ENCODE peak calls at places on chromosomes 2 and 18, in four cellular contexts. One of them, this sample, is unnamed.

GRCh38 chr2:76700894-76701293 is 821.3 kb downstream of the LRRTM4 start:
- DNase-seq in GM23338: no peak
- DNase-seq in stimulated activated CD8-positive, alpha-beta memory T cell treated with anti-CD3 and anti-CD28 coated beads, Interleukin-7, amount 100 ng/mL, for 1 hour: no peak
- DNase-seq in adipocyte: no peak
- DNase-seq in this sample: no peak

GRCh38 chr18:67726882-67727281 is 210.4 kb upstream of the DSEL start:
- DNase-seq in GM23338: no peak
- DNase-seq in stimulated activated CD8-positive, alpha-beta memory T cell treated with anti-CD3 and anti-CD28 coated beads, Interleukin-7, amount 100 ng/mL, for 1 hour: no peak
- DNase-seq in adipocyte: no peak
- DNase-seq in this sample: no peak

GRCh38 chr2:235383272-235383843 is 110.5 kb upstream of the AGAP1 start:
- DNase-seq in GM23338: no peak
- DNase-seq in stimulated activated CD8-positive, alpha-beta memory T cell treated with anti-CD3 and anti-CD28 coated beads, Interleukin-7, amount 100 ng/mL, for 1 hour: no peak
- DNase-seq in adipocyte: no peak
- DNase-seq in this sample: no peak

GRCh38 chr2:126886201-126886905 is 12.3 kb upstream of the TEX51 start:
- DNase-seq in GM23338: peak
- DNase-seq in stimulated activated CD8-positive, alpha-beta memory T cell treated with anti-CD3 and anti-CD28 coated beads, Interleukin-7, amount 100 ng/mL, for 1 hour: peak
- DNase-seq in adipocyte: peak
- DNase-seq in this sample: peak

GRCh38 chr18:64409511-64409910 is 260.6 kb upstream of the LINC00305 start:
- DNase-seq in GM23338: peak
- DNase-seq in stimulated activated CD8-positive, alpha-beta memory T cell treated with anti-CD3 and anti-CD28 coated beads, Interleukin-7, amount 100 ng/mL, for 1 hour: no peak
- DNase-seq in adipocyte: peak
- DNase-seq in this sample: peak

GRCh38 chr18:34258176-34258575 is 33.5 kb upstream of the NOL4 start:
- DNase-seq in GM23338: peak
- DNase-seq in stimulated activated CD8-positive, alpha-beta memory T cell treated with anti-CD3 and anti-CD28 coated beads, Interleukin-7, amount 100 ng/mL, for 1 hour: no peak
- DNase-seq in adipocyte: no peak
- DNase-seq in this sample: peak

GRCh38 chr2:199596549-199596948 is 138.8 kb upstream of the SATB2 start:
- DNase-seq in GM23338: peak
- DNase-seq in stimulated activated CD8-positive, alpha-beta memory T cell treated with anti-CD3 and anti-CD28 coated beads, Interleukin-7, amount 100 ng/mL, for 1 hour: no peak
- DNase-seq in adipocyte: no peak
- DNase-seq in this sample: peak

GRCh38 chr2:62569907-62570793 is 64.2 kb upstream of the TMEM17 start:
- DNase-seq in GM23338: peak
- DNase-seq in stimulated activated CD8-positive, alpha-beta memory T cell treated with anti-CD3 and anti-CD28 coated beads, Interleukin-7, amount 100 ng/mL, for 1 hour: no peak
- DNase-seq in adipocyte: no peak
- DNase-seq in this sample: peak

GRCh38 chr2:85778646-85779364 is 25.0 kb downstream of the ATOH8 start:
- DNase-seq in GM23338: no peak
- DNase-seq in stimulated activated CD8-positive, alpha-beta memory T cell treated with anti-CD3 and anti-CD28 coated beads, Interleukin-7, amount 100 ng/mL, for 1 hour: no peak
- DNase-seq in adipocyte: no peak
- DNase-seq in this sample: no peak

GRCh38 chr2:45808294-45808693 is 156.8 kb downstream of the PRKCE start:
- DNase-seq in GM23338: no peak
- DNase-seq in stimulated activated CD8-positive, alpha-beta memory T cell treated with anti-CD3 and anti-CD28 coated beads, Interleukin-7, amount 100 ng/mL, for 1 hour: no peak
- DNase-seq in adipocyte: no peak
- DNase-seq in this sample: no peak

GRCh38 chr2:6341730-6342129 is 524.0 kb downstream of the CMPK2 start:
- DNase-seq in GM23338: no peak
- DNase-seq in stimulated activated CD8-positive, alpha-beta memory T cell treated with anti-CD3 and anti-CD28 coated beads, Interleukin-7, amount 100 ng/mL, for 1 hour: no peak
- DNase-seq in adipocyte: no peak
- DNase-seq in this sample: no peak

GRCh38 chr18:9082763-9083510 is 19.6 kb upstream of the NDUFV2 start:
- DNase-seq in GM23338: no peak
- DNase-seq in stimulated activated CD8-positive, alpha-beta memory T cell treated with anti-CD3 and anti-CD28 coated beads, Interleukin-7, amount 100 ng/mL, for 1 hour: no peak
- DNase-seq in adipocyte: no peak
- DNase-seq in this sample: no peak

GRCh38 chr2:224520064-224520463 is 65.1 kb downstream of the CUL3 start:
- DNase-seq in GM23338: no peak
- DNase-seq in stimulated activated CD8-positive, alpha-beta memory T cell treated with anti-CD3 and anti-CD28 coated beads, Interleukin-7, amount 100 ng/mL, for 1 hour: no peak
- DNase-seq in adipocyte: peak
- DNase-seq in this sample: no peak

GRCh38 chr18:22556271-22556990 is 138.7 kb upstream of the CTAGE1 start:
- DNase-seq in GM23338: no peak
- DNase-seq in stimulated activated CD8-positive, alpha-beta memory T cell treated with anti-CD3 and anti-CD28 coated beads, Interleukin-7, amount 100 ng/mL, for 1 hour: no peak
- DNase-seq in adipocyte: no peak
- DNase-seq in this sample: no peak

GRCh38 chr2:69212238-69213028 is 174.6 kb downstream of the GFPT1 start:
- DNase-seq in GM23338: no peak
- DNase-seq in stimulated activated CD8-positive, alpha-beta memory T cell treated with anti-CD3 and anti-CD28 coated beads, Interleukin-7, amount 100 ng/mL, for 1 hour: no peak
- DNase-seq in adipocyte: no peak
- DNase-seq in this sample: no peak

GRCh38 chr18:2642771-2643170 is 12.8 kb upstream of the SMCHD1 start:
- DNase-seq in GM23338: no peak
- DNase-seq in stimulated activated CD8-positive, alpha-beta memory T cell treated with anti-CD3 and anti-CD28 coated beads, Interleukin-7, amount 100 ng/mL, for 1 hour: no peak
- DNase-seq in adipocyte: no peak
- DNase-seq in this sample: no peak

GRCh38 chr2:104254017-104254416 is 599.9 kb upstream of the POU3F3 start:
- DNase-seq in GM23338: peak
- DNase-seq in stimulated activated CD8-positive, alpha-beta memory T cell treated with anti-CD3 and anti-CD28 coated beads, Interleukin-7, amount 100 ng/mL, for 1 hour: no peak
- DNase-seq in adipocyte: no peak
- DNase-seq in this sample: no peak

GRCh38 chr2:229952256-229952835 is 30.0 kb downstream of the FBXO36 start:
- DNase-seq in GM23338: peak
- DNase-seq in stimulated activated CD8-positive, alpha-beta memory T cell treated with anti-CD3 and anti-CD28 coated beads, Interleukin-7, amount 100 ng/mL, for 1 hour: no peak
- DNase-seq in adipocyte: no peak
- DNase-seq in this sample: no peak

GRCh38 chr2:239154971-239155805 is 245.6 kb downstream of the HDAC4 start:
- DNase-seq in GM23338: no peak
- DNase-seq in stimulated activated CD8-positive, alpha-beta memory T cell treated with anti-CD3 and anti-CD28 coated beads, Interleukin-7, amount 100 ng/mL, for 1 hour: no peak
- DNase-seq in adipocyte: no peak
- DNase-seq in this sample: no peak

GRCh38 chr2:14256890-14257289 is 375.6 kb upstream of the LRATD1 start:
- DNase-seq in GM23338: peak
- DNase-seq in stimulated activated CD8-positive, alpha-beta memory T cell treated with anti-CD3 and anti-CD28 coated beads, Interleukin-7, amount 100 ng/mL, for 1 hour: no peak
- DNase-seq in adipocyte: no peak
- DNase-seq in this sample: peak

GRCh38 chr2:22355816-22356433 is 1029.1 kb upstream of the KLHL29 start:
- DNase-seq in GM23338: peak
- DNase-seq in stimulated activated CD8-positive, alpha-beta memory T cell treated with anti-CD3 and anti-CD28 coated beads, Interleukin-7, amount 100 ng/mL, for 1 hour: peak
- DNase-seq in adipocyte: peak
- DNase-seq in this sample: peak

GRCh38 chr2:179393481-179393880 is 128.8 kb upstream of the SESTD1 start:
- DNase-seq in GM23338: no peak
- DNase-seq in stimulated activated CD8-positive, alpha-beta memory T cell treated with anti-CD3 and anti-CD28 coated beads, Interleukin-7, amount 100 ng/mL, for 1 hour: no peak
- DNase-seq in adipocyte: peak
- DNase-seq in this sample: no peak

GRCh38 chr2:69017080-69017479 is 4.1 kb downstream of the ANTXR1 start:
- DNase-seq in GM23338: no peak
- DNase-seq in stimulated activated CD8-positive, alpha-beta memory T cell treated with anti-CD3 and anti-CD28 coated beads, Interleukin-7, amount 100 ng/mL, for 1 hour: no peak
- DNase-seq in adipocyte: peak
- DNase-seq in this sample: no peak

GRCh38 chr2:176473177-176473576 is 203.9 kb downstream of the MTX2 start:
- DNase-seq in GM23338: no peak
- DNase-seq in stimulated activated CD8-positive, alpha-beta memory T cell treated with anti-CD3 and anti-CD28 coated beads, Interleukin-7, amount 100 ng/mL, for 1 hour: no peak
- DNase-seq in adipocyte: no peak
- DNase-seq in this sample: no peak

GRCh38 chr18:50009772-50010171 is 185.2 kb downstream of the MYO5B start:
- DNase-seq in GM23338: peak
- DNase-seq in stimulated activated CD8-positive, alpha-beta memory T cell treated with anti-CD3 and anti-CD28 coated beads, Interleukin-7, amount 100 ng/mL, for 1 hour: peak
- DNase-seq in adipocyte: peak
- DNase-seq in this sample: peak

This sample was measured in neural progenitor cell.